ENCODE peak calls at places on chromosomes 16 and 17, in five cellular contexts. L is activated CD8-positive, alpha-beta memory T cell treated with anti-CD3 and anti-CD28 coated beads for 24 hours; C is HTR-8/SVneo; G is effector CD4-positive, alpha-beta T cell; T is astrocyte of the hippocampus. Q is an unnamed sample.
A peak's percentile ranks its signal among the peaks of the same experiment; 100 is the strongest.

GRCh38 chr17:3718251-3718650 is 5.5 kb upstream of the HASPIN start:
- DNase-seq in C (no peak), G (no peak), T (no peak), L (no peak), Q (no peak)

GRCh38 chr17:75456417-75457046 is at the start of gene TMEM94:
- DNase-seq in L (peak; percentile 92), C (peak; percentile 98), G (peak; percentile 89), T (peak; percentile 98), Q (peak; percentile 79)

GRCh38 chr17:74606050-74606449 is 14.0 kb upstream of the CD300LD start:
- DNase-seq in C (no peak), T (no peak), L (no peak), G (no peak), Q (no peak)

GRCh38 chr17:49076575-49077384 is 55.8 kb upstream of the B4GALNT2 start:
- DNase-seq in T (peak; percentile 88), L (no peak), G (no peak), C (peak; percentile 60), Q (no peak)

GRCh38 chr16:25959216-25959615 is 267.5 kb downstream of the HS3ST4 start:
- DNase-seq in G (no peak), C (no peak), L (no peak), T (no peak), Q (no peak)

GRCh38 chr16:75060708-75061107 is 55.9 kb downstream of the LDHD start:
- DNase-seq in T (no peak), C (no peak), L (no peak), G (no peak), Q (no peak)

GRCh38 chr17:65362826-65363225 is 198.6 kb downstream of the AXIN2 start:
- DNase-seq in T (no peak), L (no peak), G (no peak), C (peak; percentile 29), Q (no peak)

GRCh38 chr16:84768061-84768797 is 51.6 kb upstream of the CRISPLD2 start:
- DNase-seq in C (no peak), T (no peak), L (no peak), G (no peak), Q (no peak)

GRCh38 chr17:2214887-2215615 is 88.5 kb downstream of the SMG6 start:
- DNase-seq in T (peak; percentile 90), L (peak; percentile 53), G (no peak), C (no peak), Q (no peak)

GRCh38 chr17:4357671-4358070 is 8.8 kb downstream of the UBE2G1 start:
- DNase-seq in L (no peak), C (no peak), G (no peak), T (no peak), Q (no peak)

GRCh38 chr16:14955546-14956231 is 18.4 kb downstream of the NPIPA1 start:
- DNase-seq in G (no peak), C (no peak), L (no peak), T (no peak), Q (no peak)

GRCh38 chr16:88194397-88195020 is 188.2 kb upstream of the ZNF469 start:
- DNase-seq in G (no peak), L (peak; percentile 35), T (no peak), C (no peak), Q (no peak)

GRCh38 chr16:83835972-83836566 is 28.3 kb downstream of the HSBP1 start:
- DNase-seq in L (no peak), C (peak; percentile 65), G (no peak), T (peak; percentile 56), Q (no peak)

GRCh38 chr16:86610779-86611516 is 32.6 kb downstream of the FOXL1 start:
- DNase-seq in G (no peak), C (no peak), L (no peak), T (no peak), Q (no peak)

GRCh38 chr17:6843241-6843890 is 11.8 kb upstream of the TEKT1 start:
- DNase-seq in G (no peak), L (no peak), C (peak; percentile 45), T (peak; percentile 59), Q (no peak)

GRCh38 chr16:10441726-10442125 is 55.9 kb downstream of the ATF7IP2 start:
- DNase-seq in G (no peak), L (no peak), T (no peak), C (no peak), Q (no peak)

GRCh38 chr17:78674156-78674555 is 97.0 kb upstream of the DNAH17 start:
- DNase-seq in T (no peak), L (no peak), G (no peak), C (no peak), Q (no peak)

GRCh38 chr16:24282129-24282528 is 26.0 kb downstream of the CACNG3 start:
- DNase-seq in L (no peak), C (no peak), T (no peak), G (no peak), Q (no peak)

GRCh38 chr17:79616801-79617200 is 6.0 kb upstream of the RBFOX3 start:
- DNase-seq in C (no peak), L (no peak), G (no peak), T (no peak), Q (no peak)

GRCh38 chr16:386641-387156 is 4.9 kb upstream of the PGAP6 start:
- DNase-seq in L (no peak), C (no peak), T (no peak), G (no peak), Q (no peak)

Q was measured in T-helper 9 cell.